ENCODE peak calls at places on chromosome 1, in six cellular contexts. O, B, N, D, Q and J are unnamed samples.
A peak's percentile ranks its signal among the peaks of the same experiment; 100 is the strongest.

GRCh38 chr1:158019177-158019868 is 25.9 kb downstream of the KIRREL1 start:
- DNase-seq in N (peak; percentile 68), D (peak; percentile 90), O (no peak), Q (peak; percentile 90), B (peak; percentile 90), J (no peak)

GRCh38 chr1:216183427-216183826 is 239.8 kb downstream of the USH2A start:
- DNase-seq in D (no peak), Q (peak; percentile 51), B (no peak), N (no peak), O (no peak), J (no peak)

GRCh38 chr1:116504308-116505156 is 66.3 kb downstream of the CD58 start:
- DNase-seq in O (peak; percentile 86), D (no peak), Q (no peak), N (peak; percentile 75), B (peak; percentile 48), J (no peak)

GRCh38 chr1:200908158-200908868 is 13.6 kb downstream of the INAVA start:
- DNase-seq in B (no peak), N (no peak), O (peak; percentile 7), D (peak; percentile 94), Q (no peak), J (no peak)

GRCh38 chr1:210587547-210587946 is 258.8 kb downstream of the HHAT start:
- DNase-seq in D (peak; percentile 35), N (no peak), B (no peak), O (no peak), Q (peak; percentile 37), J (no peak)

GRCh38 chr1:117860906-117861610 is 68.4 kb downstream of the GDAP2 start:
- DNase-seq in O (no peak), Q (peak; percentile 85), D (no peak), B (no peak), N (no peak), J (no peak)

GRCh38 chr1:106937104-106937503 is 119.4 kb upstream of the PRMT6 start:
- DNase-seq in O (no peak), D (no peak), B (peak; percentile 90), Q (peak; percentile 62), N (no peak), J (no peak)

GRCh38 chr1:53182111-53182593 is 14.5 kb upstream of the CPT2 start:
- DNase-seq in N (peak; percentile 84), Q (peak; percentile 53), B (peak; percentile 81), D (peak; percentile 80), O (peak; percentile 87), J (no peak)

GRCh38 chr1:21340230-21340564 is 49.9 kb upstream of the ECE1 start:
- DNase-seq in N (peak; percentile 66), Q (no peak), B (no peak), O (peak; percentile 61), D (peak; percentile 65), J (no peak)

GRCh38 chr1:16155537-16156410 is at the start of gene EPHA2:
- DNase-seq in O (peak; percentile 93), N (peak; percentile 96), B (peak; percentile 94), Q (no peak), D (peak; percentile 85), J (peak; percentile 92)

GRCh38 chr1:1462318-1462966 is 9.1 kb upstream of the ATAD3B start:
- DNase-seq in B (peak; percentile 32), N (peak; percentile 53), D (no peak), O (peak; percentile 73), Q (peak; percentile 28), J (no peak)

GRCh38 chr1:232629250-232630046 is 485 bp downstream of the SIPA1L2 start:
- DNase-seq in O (peak; percentile 77), D (peak; percentile 34), N (peak; percentile 46), Q (no peak), B (no peak), J (peak; percentile 30)

GRCh38 chr1:61448934-61449368 is 276.0 kb downstream of the TM2D1 start:
- DNase-seq in N (peak; percentile 81), Q (peak; percentile 71), B (no peak), D (no peak), O (peak; percentile 81), J (no peak)

GRCh38 chr1:172680244-172680643 is 21.3 kb downstream of the FASLG start:
- DNase-seq in O (no peak), N (no peak), D (no peak), B (no peak), Q (no peak), J (no peak)

GRCh38 chr1:78005755-78006154 is 1.0 kb downstream of the DNAJB4 start:
- DNase-seq in Q (peak; percentile 67), N (no peak), D (peak; percentile 69), B (peak; percentile 88), O (no peak), J (no peak)

GRCh38 chr1:15501208-15502032 is 22.6 kb downstream of the CASP9 start:
- DNase-seq in B (peak; percentile 54), Q (no peak), N (peak; percentile 59), D (peak; percentile 54), O (peak; percentile 79), J (peak; percentile 74)

GRCh38 chr1:175126347-175126746 is 58.7 kb downstream of the TNN start:
- DNase-seq in D (no peak), N (no peak), Q (no peak), B (no peak), O (no peak), J (no peak)

GRCh38 chr1:11483581-11484320 is 4.8 kb downstream of the DISP3 start:
- DNase-seq in B (no peak), D (peak; percentile 80), O (no peak), Q (no peak), N (no peak), J (no peak)

GRCh38 chr1:171811671-171812070 is 29.6 kb upstream of the DNM3 start:
- DNase-seq in N (no peak), D (no peak), O (no peak), Q (no peak), B (no peak), J (no peak)

GRCh38 chr1:24912359-24913273 is 17.5 kb downstream of the RUNX3 start:
- DNase-seq in B (no peak), O (no peak), Q (no peak), N (no peak), D (no peak), J (no peak)

GRCh38 chr1:58783090-58783992 is 506 bp downstream of the JUN start:
- DNase-seq in D (peak; percentile 63), N (peak; percentile 65), O (peak; percentile 84), Q (no peak), B (peak; percentile 34), J (no peak)

GRCh38 chr1:233097546-233098254 is 147.3 kb downstream of the NTPCR start:
- DNase-seq in B (no peak), Q (no peak), O (no peak), N (no peak), D (no peak), J (no peak)

GRCh38 chr1:224880593-224881307 is 48.7 kb upstream of the DNAH14 start:
- DNase-seq in N (no peak), B (no peak), O (no peak), D (no peak), Q (no peak), J (no peak)

GRCh38 chr1:7690076-7690475 is 81.0 kb upstream of the VAMP3 start:
- DNase-seq in N (no peak), O (no peak), D (no peak), Q (no peak), B (no peak), J (no peak)